ENCODE peak calls at places on chromosomes 1 and 21, in six cellular contexts. P is GM12865, J is HFFc6, S is pancreas, F is nephron progenitor cell, V is endothelial cell. L is an unnamed sample.

GRCh38 chr1:151145158-151146071 is 1.0 kb downstream of the SEMA6C start:
- DNase-seq in F (peak), P (no peak), S (no peak), V (peak), J (no peak), L (peak)

GRCh38 chr1:185645201-185645640 is 89.0 kb upstream of the HMCN1 start:
- DNase-seq in V (no peak), S (no peak), F (no peak), P (no peak), J (peak), L (no peak)

GRCh38 chr21:32382108-32382601 is 10.7 kb downstream of the URB1 start:
- DNase-seq in J (peak), P (no peak), S (no peak), V (no peak), F (no peak), L (no peak)

GRCh38 chr1:196866974-196867373 is 20.9 kb upstream of the CFHR4 start:
- DNase-seq in F (no peak), J (no peak), P (peak), S (no peak), V (no peak), L (no peak)

GRCh38 chr1:63327417-63328139 is 5.2 kb downstream of the FOXD3 start:
- DNase-seq in V (peak), F (peak), S (peak), J (peak), P (peak), L (peak)

GRCh38 chr1:25431495-25432363 is 1.0 kb downstream of the MACO1 start:
- DNase-seq in F (no peak), V (no peak), J (no peak), S (peak), P (no peak), L (no peak)

GRCh38 chr1:167935252-167936067 is 1.0 kb upstream of the DCAF6 start:
- DNase-seq in F (peak), V (no peak), S (no peak), J (peak), P (peak), L (peak)

GRCh38 chr1:68355614-68356013 is 94.1 kb downstream of the RPE65 start:
- DNase-seq in S (no peak), F (no peak), V (no peak), J (no peak), P (no peak), L (no peak)

GRCh38 chr1:224357626-224358124 is 996 bp downstream of the CNIH4 start:
- DNase-seq in F (no peak), S (no peak), J (peak), V (no peak), P (no peak), L (no peak)

GRCh38 chr21:42524341-42525227 is 10.9 kb downstream of the SLC37A1 start:
- DNase-seq in S (peak), V (no peak), P (peak), F (peak), J (no peak), L (peak)

GRCh38 chr1:1463312-1463711 is 8.3 kb upstream of the ATAD3B start:
- DNase-seq in P (no peak), S (no peak), J (no peak), V (no peak), F (no peak), L (no peak)

GRCh38 chr1:173418107-173418985 is 58.8 kb upstream of the PRDX6 start:
- DNase-seq in V (no peak), S (no peak), F (no peak), P (peak), J (no peak), L (no peak)

GRCh38 chr1:27527223-27527856 is 37.4 kb upstream of the WASF2 start:
- DNase-seq in S (peak), J (no peak), P (no peak), F (peak), V (peak), L (peak)

GRCh38 chr1:248828845-248829244 is 3.1 kb upstream of the SH3BP5L start:
- DNase-seq in P (no peak), J (peak), F (no peak), S (no peak), V (no peak), L (no peak)

GRCh38 chr1:226601456-226601855 is 52.9 kb downstream of the STUM start:
- DNase-seq in V (no peak), S (no peak), J (no peak), P (no peak), F (no peak), L (no peak)

GRCh38 chr1:32249831-32250525 is 1.1 kb upstream of the LCK start:
- DNase-seq in V (peak), S (no peak), P (peak), J (no peak), F (peak), L (peak)

GRCh38 chr1:77412069-77412793 is 130.4 kb downstream of the AK5 start:
- DNase-seq in F (no peak), S (no peak), P (peak), J (peak), V (no peak), L (no peak)

GRCh38 chr1:32759997-32760623 is 57.0 kb downstream of the YARS1 start:
- DNase-seq in V (no peak), S (peak), J (no peak), F (peak), P (no peak), L (peak)

GRCh38 chr1:98294127-98294526 is 367.4 kb upstream of the SNX7 start:
- DNase-seq in V (no peak), F (no peak), S (no peak), J (no peak), P (no peak), L (no peak)

GRCh38 chr1:221722254-221723017 is 19.5 kb downstream of the DUSP10 start:
- DNase-seq in F (no peak), J (no peak), S (no peak), P (no peak), V (no peak), L (no peak)

GRCh38 chr1:6891781-6892579 is 106.7 kb downstream of the CAMTA1 start:
- DNase-seq in J (no peak), S (no peak), V (no peak), P (no peak), F (no peak), L (no peak)

GRCh38 chr1:202901555-202901954 is 12.6 kb upstream of the RABIF start:
- DNase-seq in F (no peak), V (no peak), S (no peak), P (no peak), J (no peak), L (no peak)

GRCh38 chr1:214537219-214537618 is 14.2 kb downstream of the PTPN14 start:
- DNase-seq in V (no peak), S (no peak), P (no peak), J (no peak), F (no peak), L (peak)

GRCh38 chr1:169102567-169102966 is 3.9 kb upstream of the ATP1B1 start:
- DNase-seq in J (peak), P (no peak), S (peak), V (no peak), F (no peak), L (peak)

GRCh38 chr1:42966688-42967609 is 8.3 kb upstream of the SLC2A1 start:
- DNase-seq in P (no peak), S (peak), J (peak), V (no peak), F (no peak), L (peak)

GRCh38 chr1:243837907-243838546 is 12.0 kb downstream of the AKT3 start:
- DNase-seq in S (no peak), P (peak), F (no peak), V (no peak), J (no peak), L (no peak)

GRCh38 chr1:29698626-29699025 is 462.3 kb downstream of the PTPRU start:
- DNase-seq in S (no peak), F (no peak), J (no peak), V (no peak), P (no peak), L (no peak)

GRCh38 chr1:106954830-106955229 is 101.6 kb upstream of the PRMT6 start:
- DNase-seq in S (no peak), P (no peak), V (no peak), F (no peak), J (no peak), L (no peak)

GRCh38 chr1:91075233-91076135 is 53.6 kb upstream of the ZNF644 start:
- DNase-seq in V (no peak), S (no peak), J (no peak), F (no peak), P (no peak), L (no peak)

GRCh38 chr1:41073971-41074370 is 52.4 kb upstream of the SLFNL1 start:
- DNase-seq in S (no peak), J (peak), P (no peak), V (no peak), F (no peak), L (no peak)

GRCh38 chr1:164723296-164723731 is 164.3 kb downstream of the PBX1 start:
- DNase-seq in P (no peak), F (no peak), J (no peak), S (peak), V (no peak), L (no peak)

GRCh38 chr1:212677136-212677535 is 22.5 kb downstream of the BATF3 start:
- DNase-seq in S (no peak), P (no peak), V (no peak), J (no peak), F (no peak), L (no peak)

GRCh38 chr1:246617156-246617555 is 50.9 kb downstream of the CNST start:
- DNase-seq in V (no peak), P (no peak), J (no peak), S (no peak), F (no peak), L (no peak)

GRCh38 chr21:34498623-34499022 is 13.4 kb downstream of the KCNE1 start:
- DNase-seq in S (no peak), P (no peak), J (no peak), F (no peak), V (no peak), L (peak)

GRCh38 chr21:42862774-42863503 is 16.4 kb downstream of the WDR4 start:
- DNase-seq in F (no peak), V (no peak), P (no peak), J (no peak), S (no peak), L (no peak)

GRCh38 chr1:54376085-54377039 is 29.8 kb downstream of the SSBP3 start:
- DNase-seq in S (no peak), P (peak), F (no peak), V (no peak), J (no peak), L (peak)

DNA sequence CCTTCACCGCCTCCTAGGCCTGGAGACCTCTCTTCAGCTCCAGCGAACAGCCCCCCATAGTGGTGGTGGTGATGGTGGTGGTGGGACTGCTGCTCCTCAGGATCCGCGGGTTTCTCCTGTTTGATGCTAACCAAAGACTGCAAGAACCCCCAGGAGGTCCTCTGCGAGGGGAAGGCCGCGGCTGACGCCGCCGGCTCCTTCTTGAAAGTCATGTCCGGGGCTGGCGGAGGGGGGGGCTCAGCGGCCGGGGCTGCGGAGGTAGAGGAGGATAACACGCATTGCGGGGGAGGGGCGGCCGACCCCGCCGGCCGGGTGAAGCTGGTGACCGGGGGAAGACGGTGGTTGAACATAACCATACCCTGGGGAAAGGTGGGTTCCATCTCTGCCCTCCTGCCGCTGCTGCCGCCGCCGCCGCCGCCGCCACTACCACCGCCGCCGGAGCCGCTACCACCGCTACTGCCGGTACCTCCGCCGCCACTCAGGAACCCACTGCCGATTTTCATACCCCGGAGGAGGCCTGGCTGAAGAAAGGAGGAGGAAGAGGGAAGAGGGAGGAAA is 554 bp downstream of the ZNF281 start:
- DNase-seq in V (peak), P (peak), F (peak), S (peak), J (no peak), L (peak)
- TF ChIP-seq CTCF in V (no peak), P (no peak), F (no peak), S (no peak), J (peak), L (no peak)

GRCh38 chr1:72034827-72035226 is 247.5 kb downstream of the NEGR1 start:
- DNase-seq in J (no peak), P (no peak), F (no peak), V (no peak), S (no peak), L (no peak)

DNA sequence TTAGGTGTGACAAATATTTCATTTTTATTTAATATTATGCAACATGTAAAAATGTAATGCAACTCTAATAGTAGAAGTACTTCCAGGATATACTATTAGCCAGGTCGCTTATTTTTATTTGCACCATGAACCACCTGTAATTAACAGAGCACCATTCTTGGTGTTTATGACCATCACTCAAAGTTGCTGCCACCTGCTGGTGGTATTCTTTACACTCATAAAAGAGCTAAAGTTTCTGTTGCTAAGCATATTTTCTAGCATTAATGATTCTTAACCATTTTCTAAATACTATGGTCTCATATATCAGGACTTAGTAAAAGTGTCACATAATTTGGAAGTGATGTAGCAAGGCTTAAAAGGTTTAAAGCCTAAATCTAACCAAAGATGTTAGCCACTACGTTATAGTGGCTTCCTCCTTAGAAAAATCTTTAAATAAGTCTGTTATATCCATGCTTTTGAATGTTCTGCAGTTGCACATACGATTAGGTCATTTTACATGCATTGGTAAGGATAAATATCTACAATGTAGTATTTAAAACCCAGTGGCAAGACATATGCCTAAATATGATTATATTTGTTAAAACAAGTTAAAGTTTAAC is 244.5 kb downstream of the NEGR1 start:
- DNase-seq in V (peak), F (peak), J (peak), P (peak), S (peak), L (peak)
- TF ChIP-seq CTCF in V (peak), F (peak), J (peak), P (peak), S (peak), L (peak)

GRCh38 chr21:37087188-37087587 is 14.1 kb downstream of the TTC3 start:
- DNase-seq in P (no peak), S (no peak), J (peak), F (no peak), V (no peak), L (no peak)
- TF ChIP-seq CTCF in P (no peak), S (no peak), J (peak), F (no peak), V (no peak), L (no peak)

GRCh38 chr1:235757697-235758096 is 108.1 kb upstream of the GNG4 start:
- DNase-seq in P (no peak), V (no peak), S (no peak), F (no peak), J (no peak), L (no peak)
- TF ChIP-seq CTCF in P (no peak), V (no peak), S (no peak), F (no peak), J (no peak), L (no peak)

DNA sequence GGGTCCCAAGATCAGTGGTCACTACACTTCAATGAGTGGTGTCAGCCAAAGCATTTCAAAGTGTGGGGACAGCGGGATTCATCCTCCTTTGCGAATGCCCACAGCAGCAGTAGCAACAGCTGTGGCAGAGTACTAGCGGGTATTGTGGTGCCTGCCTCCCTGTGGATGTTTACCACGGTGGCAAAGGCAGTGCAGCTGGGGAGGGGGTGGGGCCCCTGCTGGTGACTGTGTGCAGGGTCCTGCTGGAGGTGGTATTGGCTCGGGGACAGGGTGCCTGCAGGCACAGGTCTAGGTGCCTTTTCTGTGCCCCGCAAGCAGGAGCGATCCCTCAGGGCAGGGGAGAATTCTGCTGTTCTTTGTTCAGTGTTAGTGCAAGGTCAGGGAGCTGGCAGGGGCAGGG is 415.7 kb downstream of the USP25 start:
- DNase-seq in F (no peak), J (no peak), V (no peak), S (no peak), P (no peak), L (no peak)
- TF ChIP-seq CTCF in F (no peak), J (no peak), V (no peak), S (no peak), P (no peak), L (no peak)

GRCh38 chr1:55718758-55719671 is 503.9 kb upstream of the USP24 start:
- DNase-seq in S (peak), P (no peak), J (peak), V (no peak), F (no peak), L (peak)
- TF ChIP-seq CTCF in S (no peak), P (no peak), J (no peak), V (no peak), F (no peak), L (no peak)

GRCh38 chr1:109649380-109649987 is 6.4 kb upstream of the GSTM4 start:
- DNase-seq in J (peak), S (no peak), V (no peak), F (no peak), P (peak), L (no peak)
- TF ChIP-seq CTCF in J (peak), S (no peak), V (no peak), F (no peak), P (peak), L (peak)